ENCODE peak calls at places on chromosomes 2 and 18, in seven cellular contexts. S is mammary epithelial cell; H is A549; J is CD8-positive, alpha-beta T cell; G is activated CD8-positive, alpha-beta T cell treated with anti-CD3 and anti-CD28 coated beads for 36 hours; L is upper lobe of right lung; V is choroid plexus epithelial cell. M is an unnamed sample.

GRCh38 chr2:1855150-1855549 is 110.8 kb upstream of the PXDN start:
- DNase-seq in L (no peak), V (peak; percentile 64), H (no peak), S (no peak), G (no peak), J (no peak), M (no peak)

GRCh38 chr18:23421277-23421676 is 31.8 kb upstream of the RIOK3 start:
- DNase-seq in V (no peak), J (no peak), H (no peak), G (no peak), S (no peak), L (no peak), M (no peak)

GRCh38 chr2:196991061-196991460 is 64.6 kb upstream of the PGAP1 start:
- DNase-seq in H (no peak), G (no peak), L (no peak), J (no peak), S (no peak), V (no peak), M (no peak)

GRCh38 chr2:30769891-30770462 is 37.3 kb downstream of the CAPN13 start:
- DNase-seq in V (no peak), J (no peak), H (no peak), L (no peak), G (no peak), S (no peak), M (peak; percentile 73)

GRCh38 chr2:120587997-120588336 is 147.7 kb upstream of the GLI2 start:
- DNase-seq in L (no peak), J (no peak), H (no peak), S (no peak), V (no peak), G (no peak), M (no peak)

GRCh38 chr18:10054366-10054765 is 140.6 kb downstream of the VAPA start:
- DNase-seq in J (no peak), V (no peak), S (no peak), G (no peak), L (no peak), H (no peak), M (no peak)

GRCh38 chr2:9814129-9814868 is 29.0 kb upstream of the TAF1B start:
- DNase-seq in H (no peak), G (no peak), V (no peak), L (no peak), J (no peak), S (no peak), M (no peak)

GRCh38 chr2:209321076-209321475 is 102.8 kb upstream of the MAP2 start:
- DNase-seq in H (no peak), J (no peak), G (no peak), V (peak; percentile 60), L (no peak), S (no peak), M (no peak)

GRCh38 chr2:144703852-144704324 is 184.0 kb upstream of the ZEB2 start:
- DNase-seq in H (peak; percentile 53), J (no peak), L (no peak), S (peak; percentile 90), G (peak; percentile 3), V (peak; percentile 85), M (no peak)

GRCh38 chr2:101119431-101119830 is 31.8 kb downstream of the TBC1D8 start:
- DNase-seq in G (no peak), J (no peak), S (peak; percentile 64), L (no peak), V (peak; percentile 73), H (no peak), M (no peak)

GRCh38 chr2:164954954-164955701 is at the start of gene SLC38A11:
- DNase-seq in J (no peak), L (peak; percentile 70), H (no peak), G (no peak), S (peak; percentile 20), V (peak; percentile 37), M (no peak)

GRCh38 chr2:42169869-42170465 is 814 bp downstream of the EML4 start:
- DNase-seq in S (no peak), H (no peak), L (no peak), G (peak; percentile 25), J (no peak), V (peak; percentile 25), M (no peak)

GRCh38 chr18:26301681-26302080 is 75.4 kb downstream of the TAF4B start:
- DNase-seq in V (peak; percentile 89), H (peak; percentile 1), S (peak; percentile 74), J (no peak), L (no peak), G (no peak), M (no peak)

GRCh38 chr2:189076131-189076530 is 102.0 kb downstream of the COL3A1 start:
- DNase-seq in H (no peak), G (no peak), V (no peak), L (no peak), J (no peak), S (no peak), M (no peak)

GRCh38 chr2:133139847-133140533 is 428.3 kb downstream of the NCKAP5 start:
- DNase-seq in V (no peak), G (no peak), L (no peak), S (no peak), H (no peak), J (no peak), M (no peak)

GRCh38 chr18:74249181-74249968 is 42.4 kb downstream of the CYB5A start:
- DNase-seq in H (peak; percentile 82), L (no peak), G (no peak), V (peak; percentile 98), J (no peak), S (peak; percentile 2), M (no peak)

GRCh38 chr2:181850914-181851560 is 40.5 kb upstream of the ITPRID2 start:
- DNase-seq in L (no peak), G (no peak), V (no peak), J (no peak), S (no peak), H (no peak), M (no peak)

GRCh38 chr2:19543271-19544019 is 185.0 kb upstream of the OSR1 start:
- DNase-seq in S (peak; percentile 86), L (no peak), V (no peak), G (no peak), J (no peak), H (no peak), M (no peak)

GRCh38 chr2:9145109-9145751 is 61.4 kb upstream of the ASAP2 start:
- DNase-seq in J (no peak), H (no peak), G (no peak), L (no peak), S (no peak), V (peak; percentile 47), M (no peak)

GRCh38 chr2:207135801-207136457 is 29.8 kb downstream of the KLF7 start:
- DNase-seq in J (no peak), H (no peak), L (no peak), G (no peak), V (no peak), S (no peak), M (no peak)

GRCh38 chr18:36389811-36390581 is 92.5 kb downstream of the FHOD3 start:
- DNase-seq in G (no peak), J (no peak), L (no peak), H (no peak), V (no peak), S (no peak), M (no peak)

GRCh38 chr18:48222118-48222517 is 187.1 kb downstream of the ZBTB7C start:
- DNase-seq in G (peak; percentile 27), H (peak; percentile 19), L (no peak), J (no peak), V (peak; percentile 82), S (peak; percentile 95), M (no peak)

GRCh38 chr2:106176446-106177110 is 17.5 kb downstream of the UXS1 start:
- DNase-seq in G (no peak), S (no peak), J (no peak), V (no peak), H (no peak), L (no peak), M (no peak)

GRCh38 chr2:106180602-106181001 is 13.5 kb downstream of the UXS1 start:
- DNase-seq in V (no peak), L (no peak), G (no peak), S (no peak), J (no peak), H (no peak), M (no peak)

GRCh38 chr2:106181064-106181463 is 13.0 kb downstream of the UXS1 start:
- DNase-seq in H (no peak), J (no peak), G (no peak), S (no peak), L (no peak), V (no peak), M (no peak)

GRCh38 chr2:106175084-106175850 is 18.8 kb downstream of the UXS1 start:
- DNase-seq in V (peak; percentile 42), J (no peak), G (no peak), H (no peak), L (no peak), S (no peak), M (no peak)

GRCh38 chr2:106177581-106177980 is 16.5 kb downstream of the UXS1 start:
- DNase-seq in G (no peak), J (no peak), S (no peak), V (no peak), H (no peak), L (no peak), M (no peak)
- TF ChIP-seq CTCF in G (no peak), J (no peak), S (no peak), V (no peak), H (no peak), L (no peak), M (no peak)

DNA sequence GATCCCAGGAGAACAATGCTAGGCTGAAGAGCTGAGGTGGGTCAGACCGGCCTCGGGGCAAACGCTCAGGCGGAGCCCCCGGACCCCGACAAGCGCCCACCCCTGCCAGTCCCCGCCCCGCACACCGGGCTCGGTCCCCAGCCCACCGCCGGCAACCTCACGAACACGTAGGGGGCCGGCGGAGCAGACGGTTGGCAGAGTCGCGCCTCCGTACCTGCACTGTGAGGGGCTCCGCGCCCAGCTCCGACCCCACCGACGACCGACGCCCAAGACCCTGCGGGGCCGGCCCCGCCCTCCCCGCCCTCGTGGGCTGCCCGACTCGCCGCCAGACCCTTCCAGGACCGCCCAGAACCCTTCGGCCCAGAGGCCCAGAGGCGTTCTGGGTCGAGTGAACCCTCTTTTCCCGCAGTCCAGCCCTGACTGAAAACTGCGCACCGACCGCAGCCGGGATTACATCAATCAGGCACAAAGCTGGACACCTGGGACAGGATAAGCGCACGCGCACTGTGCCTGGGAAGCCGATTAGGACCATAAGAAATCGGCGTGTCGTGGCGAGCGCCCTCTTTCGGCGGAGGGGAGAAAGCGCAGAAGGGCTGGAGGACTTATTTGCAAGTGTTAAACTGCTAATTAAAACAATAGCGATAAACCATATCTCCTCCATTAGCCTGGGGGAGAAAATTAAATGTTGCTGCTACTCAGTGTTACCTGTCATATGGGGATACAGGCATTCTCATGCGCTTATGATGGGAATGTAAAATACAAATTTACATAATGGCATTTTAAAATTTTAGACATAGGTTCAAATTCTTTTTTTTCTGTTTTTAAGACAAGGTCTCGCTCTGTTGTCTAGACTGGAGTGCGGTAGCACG is 11.7 kb upstream of the DCTN1 start:
- DNase-seq in H (peak; percentile 95), J (peak; percentile 92), G (peak; percentile 95), S (peak; percentile 79), L (peak; percentile 97), V (peak; percentile 92), M (peak; percentile 96)
- TF ChIP-seq CTCF in H (peak; percentile 99), J (peak; percentile 96), G (peak; percentile 96), S (peak; percentile 99), L (peak; percentile 97), V (peak; percentile 96), M (peak; percentile 97)

GRCh38 chr2:26770986-26771586 is 7.0 kb downstream of the SLC35F6 start:
- DNase-seq in H (peak; percentile 78), G (peak; percentile 61), S (peak; percentile 83), L (no peak), J (peak; percentile 34), V (peak; percentile 91), M (no peak)
- TF ChIP-seq CTCF in H (peak; percentile 50), G (peak; percentile 44), S (peak; percentile 42), L (peak; percentile 33), J (no peak), V (peak; percentile 44), M (peak; percentile 27)

GRCh38 chr18:27400001-27400400 is 214.9 kb upstream of the CHST9 start:
- DNase-seq in L (no peak), V (no peak), S (no peak), H (no peak), J (no peak), G (no peak), M (no peak)
- TF ChIP-seq CTCF in L (no peak), V (peak; percentile 13), S (peak; percentile 24), H (no peak), J (no peak), G (no peak), M (no peak)